ENCODE peak calls at places on chromosomes 5 and 9, in six cellular contexts. O is fibroblast of lung, F is H7, J is mucosa of descending colon, N is mammary epithelial cell, I is PC-9. K is an unnamed sample.

GRCh38 chr9:137053944-137054931 is at the start of gene ENTPD2:
- DNase-seq in I (peak; percentile 51), N (peak; percentile 73), F (peak; percentile 96), J (peak; percentile 85), O (no peak), K (no peak)

GRCh38 chr9:27534131-27534530 is 4.5 kb upstream of the MOB3B start:
- DNase-seq in J (no peak), N (no peak), F (no peak), I (no peak), O (no peak), K (no peak)

GRCh38 chr9:107158321-107158720 is 124.8 kb upstream of the RAD23B start:
- DNase-seq in N (peak; percentile 16), J (no peak), F (peak; percentile 56), I (no peak), O (peak; percentile 39), K (no peak)

GRCh38 chr9:75490326-75490725 is 400.1 kb upstream of the PCSK5 start:
- DNase-seq in O (no peak), J (no peak), F (no peak), N (no peak), I (no peak), K (no peak)

GRCh38 chr5:1644810-1645571 is 121.2 kb upstream of the LPCAT1 start:
- DNase-seq in J (peak; percentile 85), N (peak; percentile 56), O (peak; percentile 82), F (peak; percentile 96), I (peak; percentile 57), K (peak; percentile 66)

GRCh38 chr5:180180198-180180820 is 28.7 kb downstream of the RASGEF1C start:
- DNase-seq in I (no peak), J (no peak), O (no peak), N (no peak), F (peak; percentile 35), K (no peak)

GRCh38 chr9:5459289-5459829 is 9.0 kb downstream of the CD274 start:
- DNase-seq in O (no peak), I (no peak), F (no peak), J (no peak), N (peak; percentile 42), K (no peak)

GRCh38 chr9:94533155-94533554 is 21.7 kb upstream of the PCAT7 start:
- DNase-seq in N (no peak), J (peak; percentile 28), O (no peak), I (no peak), F (no peak), K (no peak)

GRCh38 chr5:172806897-172807672 is 27.0 kb upstream of the ERGIC1 start:
- DNase-seq in O (peak; percentile 90), I (peak; percentile 89), F (peak; percentile 93), J (peak; percentile 96), N (peak; percentile 40), K (peak; percentile 83)

GRCh38 chr5:103174147-103174546 is 54.0 kb downstream of the PPIP5K2 start:
- DNase-seq in N (no peak), O (no peak), F (no peak), J (no peak), I (no peak), K (no peak)

GRCh38 chr5:1205255-1206180 is 4.1 kb downstream of the SLC6A19 start:
- DNase-seq in F (no peak), N (no peak), I (no peak), O (no peak), J (no peak), K (no peak)

GRCh38 chr9:85940275-85940831 is 593 bp upstream of the NAA35 start:
- DNase-seq in F (no peak), N (no peak), O (no peak), J (no peak), I (no peak), K (no peak)
- H3K4me3 ChIP-seq in F (peak overlapping the region; percentile 45), N (peak overlapping the region; percentile 77), O (peak overlapping the region; percentile 65), J (no peak overlapping the region), I (peak overlapping the region; percentile 99), K (peak overlapping the region; percentile 82)

GRCh38 chr5:96936431-96937221 is 746 bp downstream of the LNPEP start:
- DNase-seq in F (peak; percentile 52), J (peak; percentile 48), O (peak; percentile 28), I (peak; percentile 39), N (peak; percentile 32), K (no peak)
- H3K4me3 ChIP-seq in F (peak overlapping the region; percentile 91), J (peak overlapping the region; percentile 85), O (peak overlapping the region; percentile 74), I (peak overlapping the region; percentile 94), N (peak overlapping the region; percentile 86), K (peak overlapping the region; percentile 77)

DNA sequence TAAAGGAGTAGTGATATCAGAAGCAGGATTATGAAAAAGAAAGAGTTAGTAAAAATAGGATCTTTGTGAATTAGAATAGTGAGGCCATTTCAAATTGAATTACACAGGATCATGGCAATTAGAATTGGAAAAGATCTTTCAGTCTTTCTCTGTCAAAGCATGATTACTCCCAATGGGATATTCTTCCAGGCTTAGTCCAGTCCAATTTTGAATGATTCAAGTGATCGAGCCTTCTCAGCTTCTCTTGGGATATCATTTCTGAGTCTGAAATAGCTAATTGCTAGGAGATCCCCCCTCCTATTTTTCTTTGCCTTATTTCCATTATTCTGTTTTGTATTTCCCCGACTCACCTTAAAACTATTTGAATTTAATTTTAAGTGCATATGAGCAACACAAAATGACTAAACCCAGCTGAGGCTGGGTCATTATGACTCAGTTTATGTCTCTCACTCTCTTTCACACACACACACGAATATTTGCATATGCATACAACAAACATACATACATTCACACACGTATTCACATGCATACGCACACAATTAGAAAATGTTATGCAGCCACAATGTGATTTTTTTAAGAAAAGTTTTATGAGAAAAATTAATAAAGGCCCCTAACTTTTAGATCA is 34.8 kb upstream of the EFNA5 start:
- DNase-seq in J (no peak), F (no peak), O (peak; percentile 33), N (peak; percentile 69), I (no peak), K (peak; percentile 36)
- H3K4me3 ChIP-seq in J (no peak overlapping the region), F (no peak overlapping the region), O (no peak overlapping the region), N (no peak overlapping the region), I (no peak overlapping the region), K (peak overlapping the region; percentile 23)

GRCh38 chr9:11928871-11929321 is 764.3 kb upstream of the TYRP1 start:
- DNase-seq in O (no peak), N (no peak), F (no peak), I (no peak), J (no peak), K (no peak)

GRCh38 chr9:11933926-11934325 is 759.3 kb upstream of the TYRP1 start:
- DNase-seq in I (no peak), J (no peak), N (no peak), O (peak; percentile 92), F (no peak), K (peak; percentile 88)

DNA sequence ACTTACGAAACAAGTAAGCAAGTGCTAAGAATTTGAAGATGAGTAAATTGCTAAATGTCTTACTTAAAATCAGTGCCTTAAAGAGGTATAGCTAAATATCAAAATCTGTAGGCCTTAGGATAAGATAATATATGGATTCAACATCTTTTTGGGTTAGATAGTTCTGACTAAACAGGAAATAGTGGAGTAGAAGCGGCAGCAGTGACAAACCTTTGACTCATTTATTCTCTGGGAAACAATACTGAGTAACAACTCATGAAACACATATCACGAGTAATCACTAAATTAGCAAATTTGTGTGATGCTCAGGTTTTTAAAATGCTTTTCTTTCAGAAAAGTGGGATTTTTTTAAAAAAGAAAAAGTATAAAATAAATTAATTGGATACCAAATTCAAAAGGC is 762.1 kb upstream of the TYRP1 start:
- DNase-seq in F (no peak), N (no peak), I (no peak), J (no peak), O (peak; percentile 8), K (peak; percentile 28)
- H3K4me3 ChIP-seq in F (no peak overlapping the region), N (no peak overlapping the region), I (no peak overlapping the region), J (no peak overlapping the region), O (no peak overlapping the region), K (no peak overlapping the region)

GRCh38 chr9:131290767-131291370 is 1.3 kb downstream of the PLPP7 start:
- DNase-seq in I (no peak), O (no peak), N (no peak), F (no peak), J (no peak), K (no peak)
- H3K4me3 ChIP-seq in I (no peak overlapping the region), O (peak overlapping the region; percentile 50), N (no peak overlapping the region), F (no peak overlapping the region), J (no peak overlapping the region), K (peak overlapping the region; percentile 46)

DNA sequence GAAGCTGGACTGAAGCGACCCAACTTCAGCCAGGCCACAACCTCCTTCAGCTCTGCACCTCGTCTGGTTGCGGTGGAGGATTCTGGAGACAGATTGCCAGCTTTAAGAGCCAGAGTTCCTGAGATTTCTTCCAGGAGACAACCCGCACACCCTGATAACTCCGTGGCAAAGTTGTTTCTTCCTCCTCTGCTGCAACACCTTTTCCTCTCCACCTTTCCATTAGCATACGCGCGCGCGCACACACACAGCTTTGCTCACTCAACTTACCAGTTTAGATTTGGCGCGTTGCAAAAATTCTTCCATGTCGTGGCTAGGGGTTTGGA is 292 bp downstream of the PRUNE2 start:
- DNase-seq in I (no peak), J (no peak), F (peak; percentile 51), N (no peak), O (no peak), K (no peak)
- H3K4me3 ChIP-seq in I (no peak overlapping the region), J (peak overlapping the region; percentile 2), F (peak overlapping the region; percentile 63), N (peak overlapping the region; percentile 28), O (peak overlapping the region; percentile 60), K (peak overlapping the region; percentile 72)

GRCh38 chr9:89482056-89482784 is 15.7 kb downstream of the SEMA4D start:
- DNase-seq in I (no peak), N (no peak), F (no peak), J (no peak), O (no peak), K (no peak)

GRCh38 chr9:89481161-89481915 is 16.6 kb downstream of the SEMA4D start:
- DNase-seq in O (no peak), I (no peak), N (no peak), F (no peak), J (no peak), K (no peak)

GRCh38 chr9:89482950-89483349 is 15.0 kb downstream of the SEMA4D start:
- DNase-seq in F (no peak), I (no peak), O (no peak), N (no peak), J (no peak), K (no peak)

GRCh38 chr9:89484475-89485404 is 13.2 kb downstream of the SEMA4D start:
- DNase-seq in F (no peak), J (no peak), I (no peak), N (no peak), O (peak; percentile 10), K (no peak)

GRCh38 chr9:89483592-89484474 is 14.1 kb downstream of the SEMA4D start:
- DNase-seq in O (no peak), I (no peak), N (no peak), F (no peak), J (peak; percentile 35), K (no peak)
- H3K4me3 ChIP-seq in O (no peak overlapping the region), I (no peak overlapping the region), N (no peak overlapping the region), F (no peak overlapping the region), J (no peak overlapping the region), K (no peak overlapping the region)

GRCh38 chr9:128218172-128218517 is 15.0 kb downstream of the DNM1 start:
- DNase-seq in I (no peak), F (no peak), N (no peak), O (no peak), J (no peak), K (no peak)
- H3K4me3 ChIP-seq in I (no peak overlapping the region), F (peak overlapping the region; percentile 25), N (no peak overlapping the region), O (no peak overlapping the region), J (no peak overlapping the region), K (peak overlapping the region; percentile 21)

GRCh38 chr9:116686693-116687073 is 422 bp upstream of the TRIM32 start:
- DNase-seq in F (peak; percentile 48), I (no peak), N (no peak), J (no peak), O (no peak), K (no peak)
- H3K4me3 ChIP-seq in F (peak overlapping the region; percentile 61), I (peak overlapping the region; percentile 84), N (peak overlapping the region; percentile 94), J (peak overlapping the region; percentile 48), O (peak overlapping the region; percentile 83), K (peak overlapping the region; percentile 75)

GRCh38 chr5:134115806-134116175 is 1.3 kb downstream of the TCF7 start:
- DNase-seq in O (no peak), I (no peak), F (no peak), J (no peak), N (no peak), K (no peak)
- H3K4me3 ChIP-seq in O (peak overlapping the region; percentile 51), I (peak overlapping the region; percentile 90), F (peak overlapping the region; percentile 7), J (no peak overlapping the region), N (no peak overlapping the region), K (no peak overlapping the region)